ENCODE peak calls at places on chromosomes 4 and X, in four cellular contexts. A is left ventricle myocardium inferior, E is heart left ventricle, S is BE2C. P is an unnamed sample. For H3K4me1, the result is how much of the 10 kb centered on the place peaks cover.

GRCh38 chr4:56821394-56822263 is at the start of gene SPINK2:
- DNase-seq in A (peak), E (no peak), S (peak), P (peak)

GRCh38 chr4:40908297-40908696 is 158.5 kb downstream of the NSUN7 start:
- DNase-seq in A (no peak), E (no peak), S (no peak), P (peak)

GRCh38 chrX:19849433-19850190 is 37.8 kb downstream of the SH3KBP1 start:
- DNase-seq in A (no peak), E (no peak), S (no peak), P (no peak)

GRCh38 chr4:45855857-45856256 is 268.0 kb downstream of the GABRG1 start:
- DNase-seq in A (no peak), E (no peak), S (no peak), P (no peak)

GRCh38 chr4:149980941-149981340 is 97.3 kb upstream of the DCLK2 start:
- DNase-seq in A (peak), E (peak), S (peak), P (no peak)

GRCh38 chr4:77203380-77204197 is 46.6 kb downstream of the CCNG2 start:
- DNase-seq in A (peak), E (peak), S (peak), P (peak)

GRCh38 chr4:53763813-53764597 is 172.7 kb upstream of the LNX1 start:
- DNase-seq in A (no peak), E (no peak), S (peak), P (no peak)

GRCh38 chr4:47289805-47290204 is 173.7 kb downstream of the COMMD8 start:
- DNase-seq in A (no peak), E (no peak), S (no peak), P (no peak)

DNA sequence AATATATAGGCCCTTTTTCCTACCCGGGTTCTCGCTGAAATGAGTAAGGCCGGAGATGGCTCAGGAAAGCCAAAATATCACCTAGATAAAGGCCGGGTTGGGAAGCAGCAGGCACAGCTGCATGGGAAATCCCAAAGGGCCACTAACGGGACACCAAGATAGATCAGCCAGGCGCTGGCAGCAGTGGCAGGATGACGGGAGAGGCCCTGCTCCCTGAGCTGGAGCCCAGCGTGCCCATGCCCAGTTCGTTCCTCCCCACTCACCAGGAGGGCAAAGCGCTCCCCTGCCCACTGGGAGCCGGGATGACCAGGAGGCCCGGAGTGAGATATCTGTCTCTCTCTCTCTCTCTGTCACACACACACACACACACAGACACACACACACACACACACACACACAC is 109.8 kb downstream of the DCTD start:
- DNase-seq in A (no peak), E (no peak), S (peak), P (no peak)
- H3K4me3 ChIP-seq in A (peak), E (peak), S (no peak), P (no peak)

GRCh38 chr4:10096976-10097330 is 19.6 kb downstream of the WDR1 start:
- DNase-seq in A (no peak), E (no peak), S (no peak), P (no peak)

GRCh38 chr4:10094841-10095240 is 21.8 kb downstream of the WDR1 start:
- DNase-seq in A (no peak), E (no peak), S (no peak), P (peak)

GRCh38 chr4:10097906-10098769 is 18.5 kb downstream of the WDR1 start:
- DNase-seq in A (no peak), E (no peak), S (no peak), P (no peak)

GRCh38 chr4:10095296-10095991 is 21.2 kb downstream of the WDR1 start:
- DNase-seq in A (no peak), E (no peak), S (no peak), P (peak)

GRCh38 chr4:10096201-10096975 is 20.2 kb downstream of the WDR1 start:
- DNase-seq in A (peak), E (peak), S (no peak), P (peak)
- H3K4me1 ChIP-seq in A (half or more), E (half or more), S (under half), P (under half)

GRCh38 chr4:72340803-72341431 is 228.1 kb downstream of the ADAMTS3 start:
- DNase-seq in A (no peak), E (no peak), S (no peak), P (no peak)

GRCh38 chr4:72338060-72338459 is 231.0 kb downstream of the ADAMTS3 start:
- DNase-seq in A (no peak), E (no peak), S (no peak), P (no peak)

GRCh38 chr4:72341432-72341820 is 227.6 kb downstream of the ADAMTS3 start:
- DNase-seq in A (no peak), E (no peak), S (no peak), P (no peak)
- TF ChIP-seq CTCF in A (no peak), E (no peak), S (no peak), P (no peak)

GRCh38 chr4:95158626-95159025 is 390.1 kb downstream of the UNC5C start:
- DNase-seq in A (no peak), E (no peak), S (no peak), P (no peak)
- H3K4me3 ChIP-seq in A (no peak), E (no peak), S (no peak), P (no peak)

P was measured in mucosa of descending colon.